ENCODE peak calls at places on chromosomes 5 and 9, in six cellular contexts. K is upper lobe of left lung, Q is K562, T is A549, F is HepG2, B is GM12878. X is an unnamed sample.

GRCh38 chr9:129569506-129570449 is 51.1 kb downstream of the C9orf50 start:
- ATAC-seq in Q (peak), T (peak), B (peak), F (peak), K (peak), X (no peak)

GRCh38 chr5:146646441-146646840 is 130.5 kb upstream of the GPR151 start:
- ATAC-seq in Q (no peak), K (no peak), F (no peak), T (no peak), B (no peak), X (no peak)

GRCh38 chr5:140255460-140256157 is 47.3 kb downstream of the PFDN1 start:
- ATAC-seq in T (no peak), Q (no peak), F (no peak), K (no peak), B (no peak), X (no peak)

GRCh38 chr5:109938453-109938852 is 248.7 kb downstream of the MAN2A1 start:
- ATAC-seq in K (no peak), B (no peak), F (no peak), T (no peak), Q (no peak), X (no peak)

GRCh38 chr5:149053027-149053705 is 9.7 kb downstream of the SH3TC2 start:
- ATAC-seq in B (no peak), F (no peak), Q (no peak), T (no peak), K (no peak), X (no peak)

GRCh38 chr5:3606121-3606831 is 10.6 kb downstream of the IRX1 start:
- ATAC-seq in B (no peak), Q (no peak), F (no peak), T (no peak), K (peak), X (no peak)

GRCh38 chr5:139148306-139148705 is 49.9 kb downstream of the SIL1 start:
- ATAC-seq in B (no peak), K (no peak), Q (no peak), T (peak), F (no peak), X (no peak)

GRCh38 chr5:94540856-94541494 is 77.4 kb downstream of the KIAA0825 start:
- ATAC-seq in K (no peak), B (no peak), F (no peak), T (no peak), Q (no peak), X (no peak)

GRCh38 chr9:22463205-22463604 is 16.6 kb downstream of the DMRTA1 start:
- ATAC-seq in T (no peak), B (no peak), F (no peak), Q (no peak), K (no peak), X (no peak)

GRCh38 chr9:100598641-100599145 is 20.8 kb downstream of the CAVIN4 start:
- ATAC-seq in F (peak), B (peak), K (peak), Q (peak), T (peak), X (peak)

GRCh38 chr5:168417731-168418429 is 68.4 kb upstream of the RARS1 start:
- ATAC-seq in K (no peak), Q (no peak), F (no peak), B (no peak), T (no peak), X (no peak)

GRCh38 chr5:34552686-34553085 is 103.4 kb upstream of the RAI14 start:
- ATAC-seq in T (peak), F (no peak), K (no peak), Q (peak), B (no peak), X (no peak)

GRCh38 chr5:158413125-158413680 is 554.3 kb upstream of the CLINT1 start:
- ATAC-seq in Q (no peak), B (peak), F (no peak), T (no peak), K (peak), X (no peak)

GRCh38 chr9:14400658-14400995 is 86.7 kb upstream of the NFIB start:
- ATAC-seq in K (peak), T (peak), Q (peak), B (no peak), F (peak), X (peak)

GRCh38 chr9:108722396-108722795 is 133.4 kb downstream of the ACTL7B start:
- ATAC-seq in K (peak), B (no peak), T (no peak), Q (no peak), F (no peak), X (peak)

GRCh38 chr9:98057095-98057799 is 715 bp downstream of the NANS start:
- ATAC-seq in K (peak), F (no peak), T (peak), B (peak), Q (peak), X (no peak)

GRCh38 chr9:37200572-37201005 is 80.2 kb downstream of the ZCCHC7 start:
- ATAC-seq in B (no peak), K (no peak), T (no peak), F (no peak), Q (peak), X (no peak)

GRCh38 chr9:84315278-84315877 is 25.2 kb downstream of the SLC28A3 start:
- ATAC-seq in B (peak), Q (peak), T (peak), K (peak), F (peak), X (no peak)

GRCh38 chr9:89675403-89675771 is 70.6 kb downstream of the GADD45G start:
- ATAC-seq in T (no peak), B (no peak), Q (no peak), K (peak), F (no peak), X (peak)

GRCh38 chr5:142845402-142845901 is 75.3 kb downstream of the ARHGAP26 start:
- ATAC-seq in K (no peak), Q (peak), B (peak), T (no peak), F (peak), X (peak)

GRCh38 chr9:35910613-35911488 is 1.6 kb downstream of the SPAAR start:
- ATAC-seq in Q (peak), T (no peak), K (no peak), B (peak), F (no peak), X (no peak)

GRCh38 chr5:78631931-78632330 is 16.6 kb downstream of the LHFPL2 start:
- ATAC-seq in K (no peak), B (no peak), T (no peak), F (no peak), Q (no peak), X (no peak)

GRCh38 chr9:115415450-115415849 is 297.5 kb upstream of the TNC start:
- ATAC-seq in K (no peak), B (peak), T (no peak), F (no peak), Q (no peak), X (no peak)

GRCh38 chr5:168085321-168086040 is 206.0 kb upstream of the WWC1 start:
- ATAC-seq in K (no peak), B (no peak), Q (no peak), T (peak), F (no peak), X (no peak)

GRCh38 chr5:170313344-170313743 is 15.8 kb upstream of the LCP2 start:
- ATAC-seq in B (no peak), K (no peak), Q (peak), T (no peak), F (no peak), X (no peak)

GRCh38 chr9:68492801-68493200 is 47.9 kb downstream of the TMEM252 start:
- ATAC-seq in B (no peak), K (no peak), F (no peak), Q (no peak), T (no peak), X (no peak)

GRCh38 chr9:125889524-125890473 is 142.6 kb downstream of the PBX3 start:
- ATAC-seq in F (peak), Q (no peak), K (peak), B (peak), T (peak), X (peak)

GRCh38 chr5:181215997-181216982 is 6.8 kb upstream of the TRIM41 start:
- ATAC-seq in F (no peak), K (no peak), B (no peak), Q (peak), T (peak), X (no peak)

GRCh38 chr5:117982691-117983090 is 1005.7 kb downstream of the DTWD2 start:
- ATAC-seq in Q (no peak), F (no peak), K (no peak), B (no peak), T (no peak), X (no peak)

GRCh38 chr9:133574791-133575672 is 34.2 kb downstream of the FAM163B start:
- ATAC-seq in F (no peak), T (no peak), K (no peak), B (no peak), Q (no peak), X (no peak)

GRCh38 chr5:40033411-40033810 is 608.6 kb upstream of the DAB2 start:
- ATAC-seq in F (no peak), Q (no peak), K (no peak), T (no peak), B (peak), X (peak)

DNA sequence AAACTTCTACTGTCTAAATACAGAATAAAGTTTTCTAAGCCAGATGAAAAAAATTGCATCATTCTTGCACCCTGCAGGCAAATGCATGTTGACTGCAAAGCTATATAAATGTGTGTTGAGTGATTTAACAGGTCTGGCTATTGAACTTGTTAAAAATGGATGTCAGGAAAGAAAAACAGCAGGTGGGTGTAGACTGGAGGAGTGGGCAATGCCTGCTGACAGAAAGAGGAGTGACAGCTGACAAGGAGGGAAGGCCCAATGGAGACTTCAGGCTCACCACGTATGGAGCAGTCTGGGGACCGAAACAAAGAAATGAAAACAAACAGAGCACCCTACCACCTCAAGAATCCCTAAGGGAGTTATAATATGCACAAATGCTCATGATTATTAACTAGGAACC is 127.8 kb downstream of the GRIA1 start:
- ATAC-seq in B (no peak), K (no peak), T (no peak), F (no peak), Q (no peak), X (no peak)
- TF ChIP-seq EP300 in B (no peak), K (no peak), T (no peak), F (no peak), Q (no peak), X (no peak)

GRCh38 chr5:14728109-14728938 is 63.8 kb downstream of the OTULIN start:
- ATAC-seq in T (no peak), K (no peak), Q (no peak), B (no peak), F (peak), X (no peak)
- TF ChIP-seq EP300 in T (no peak), K (no peak), Q (no peak), B (no peak), F (peak), X (no peak)

GRCh38 chr5:124021066-124021641 is 509.2 kb downstream of the CSNK1G3 start:
- ATAC-seq in Q (no peak), T (no peak), B (no peak), F (no peak), K (no peak), X (no peak)

GRCh38 chr5:124027441-124027840 is 515.5 kb downstream of the CSNK1G3 start:
- ATAC-seq in Q (no peak), F (no peak), T (no peak), K (no peak), B (no peak), X (no peak)

GRCh38 chr5:124022966-124023365 is 511.0 kb downstream of the CSNK1G3 start:
- ATAC-seq in Q (no peak), F (no peak), K (no peak), B (no peak), T (no peak), X (no peak)

GRCh38 chr5:124030043-124030461 is 518.1 kb downstream of the CSNK1G3 start:
- ATAC-seq in T (no peak), F (no peak), Q (no peak), B (no peak), K (no peak), X (no peak)

GRCh38 chr5:124025306-124025705 is 513.3 kb downstream of the CSNK1G3 start:
- ATAC-seq in Q (no peak), B (no peak), K (no peak), F (no peak), T (no peak), X (no peak)
- TF ChIP-seq EP300 in Q (no peak), B (no peak), K (no peak), F (no peak), T (no peak), X (no peak)

DNA sequence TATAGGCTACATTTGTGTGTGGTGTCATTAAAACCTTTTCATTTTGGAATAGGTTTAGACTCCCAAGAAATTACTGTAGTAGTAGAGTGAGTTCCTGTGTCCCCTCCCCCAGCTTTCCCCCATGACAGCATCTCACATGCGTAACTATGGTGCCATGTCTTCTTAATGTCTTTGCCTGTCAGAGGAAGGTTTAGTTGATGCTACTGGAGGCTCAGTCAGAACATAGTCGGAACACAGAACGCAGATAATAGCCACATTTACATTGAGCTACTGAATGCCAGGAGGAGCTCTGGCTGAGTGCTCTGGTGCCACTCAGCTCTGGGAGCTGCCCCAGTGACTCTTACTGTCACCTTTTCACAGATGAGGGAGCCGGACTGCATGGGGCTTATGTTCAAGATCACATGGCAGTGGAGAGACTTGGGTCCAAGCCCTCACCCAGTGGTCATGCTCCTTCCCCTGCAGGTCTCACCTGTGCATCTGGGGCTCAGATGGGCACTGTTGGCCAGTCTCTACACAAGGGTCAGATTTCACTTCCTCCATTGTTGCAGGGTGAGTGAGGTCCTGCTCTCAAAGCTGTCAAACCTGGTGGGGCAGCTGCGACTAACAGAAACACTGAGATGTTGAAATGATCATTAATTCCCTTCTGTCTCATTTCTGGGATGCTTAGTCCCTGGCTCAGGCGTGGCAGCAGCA is 223.7 kb downstream of the AOPEP start:
- ATAC-seq in F (peak), T (no peak), Q (no peak), B (no peak), K (no peak), X (no peak)
- TF ChIP-seq EP300 in F (no peak), T (no peak), Q (no peak), B (no peak), K (no peak), X (no peak)

GRCh38 chr9:70438341-70438924 is 24.0 kb upstream of the KLF9 start:
- ATAC-seq in F (no peak), K (peak), B (no peak), Q (peak), T (peak), X (peak)
- TF ChIP-seq EP300 in F (no peak), K (peak), B (no peak), Q (peak), T (no peak), X (no peak)

X was measured in gastroesophageal sphincter.